ENCODE peak calls at places on chromosome 6, in four cellular contexts. T is stimulated activated CD4-positive, alpha-beta T cell treated with anti-CD3 and anti-CD28 coated beads, Interleukin-15, amount 100 ng/mL, for 1 hour; C is Ammon's horn; S is KBM-7. X is an unnamed sample.

GRCh38 chr6:20866038-20866437 is 331.8 kb downstream of the CDKAL1 start:
- DNase-seq in T (no peak), C (no peak), S (no peak), X (no peak)

GRCh38 chr6:14113951-14114350 is 3.6 kb upstream of the CD83 start:
- DNase-seq in T (no peak), S (no peak), C (no peak), X (no peak)

GRCh38 chr6:15946701-15947390 is 182.0 kb upstream of the MYLIP start:
- DNase-seq in S (no peak), T (no peak), C (no peak), X (no peak)

GRCh38 chr6:81689580-81689979 is 62.9 kb downstream of the TENT5A start:
- DNase-seq in C (no peak), S (no peak), T (no peak), X (no peak)

GRCh38 chr6:54248994-54249393 is 59.2 kb upstream of the TINAG start:
- DNase-seq in C (no peak), T (no peak), S (no peak), X (no peak)

GRCh38 chr6:169545956-169546355 is 155.9 kb downstream of the WDR27 start:
- DNase-seq in S (no peak), C (no peak), T (no peak), X (no peak)

GRCh38 chr6:170210651-170211403 is 80.1 kb downstream of the DLL1 start:
- DNase-seq in S (no peak), T (peak), C (no peak), X (peak)

GRCh38 chr6:137157601-137158000 is 15.8 kb downstream of the IL22RA2 start:
- DNase-seq in S (no peak), T (no peak), C (no peak), X (no peak)

GRCh38 chr6:148709577-148709976 is 37.3 kb upstream of the UST start:
- DNase-seq in T (no peak), S (no peak), C (no peak), X (no peak)

GRCh38 chr6:108492131-108492766 is 68.5 kb upstream of the FOXO3 start:
- DNase-seq in T (no peak), C (peak), S (peak), X (no peak)

GRCh38 chr6:130955755-130956154 is 107.3 kb downstream of the EPB41L2 start:
- DNase-seq in S (no peak), C (no peak), T (no peak), X (no peak)

GRCh38 chr6:36079596-36079995 is 50.7 kb upstream of the MAPK13 start:
- DNase-seq in S (no peak), C (no peak), T (no peak), X (no peak)

GRCh38 chr6:152637422-152638047 is 373 bp upstream of the SYNE1 start:
- DNase-seq in T (no peak), S (no peak), C (no peak), X (no peak)